ENCODE peak calls at places on chromosomes 3 and 15, in seven cellular contexts. T, S, U, E, O, L and D are unnamed samples. For H3K4me1, the result is how much of the 10 kb centered on the place peaks cover.

GRCh38 chr3:101574388-101575156 is 592 bp downstream of the PCNP start:
- DNase-seq in T (peak), E (peak), U (peak), O (peak), S (peak), L (peak), D (peak)

GRCh38 chr3:29100292-29100691 is 180.6 kb upstream of the RBMS3 start:
- DNase-seq in L (no peak), T (peak), S (no peak), E (no peak), O (no peak), U (no peak), D (no peak)

GRCh38 chr3:38054166-38054991 is 15.4 kb downstream of the DLEC1 start:
- DNase-seq in S (no peak), U (no peak), O (no peak), E (no peak), T (peak), L (no peak), D (no peak)

GRCh38 chr3:55458398-55458797 is 28.7 kb downstream of the WNT5A start:
- DNase-seq in T (no peak), O (no peak), L (no peak), E (no peak), U (no peak), S (no peak), D (no peak)

GRCh38 chr3:115710799-115711198 is 87.5 kb downstream of the GAP43 start:
- DNase-seq in T (peak), L (no peak), E (no peak), O (no peak), S (no peak), U (no peak), D (no peak)

GRCh38 chr3:86950717-86951116 is 40.2 kb downstream of the VGLL3 start:
- DNase-seq in O (no peak), T (no peak), E (no peak), S (no peak), L (no peak), U (no peak), D (no peak)

GRCh38 chr15:74314897-74315438 is 52.5 kb downstream of the CYP11A1 start:
- DNase-seq in E (no peak), U (peak), O (no peak), L (no peak), T (no peak), S (no peak), D (no peak)

GRCh38 chr3:32175607-32176197 is 62.8 kb upstream of the CMTM8 start:
- DNase-seq in T (peak), E (peak), S (peak), O (peak), L (no peak), U (no peak), D (no peak)

GRCh38 chr15:37682304-37682703 is 252.1 kb upstream of the TMCO5A start:
- DNase-seq in O (no peak), T (peak), E (no peak), L (no peak), U (no peak), S (no peak), D (no peak)

GRCh38 chr3:63908081-63908736 is 4.0 kb downstream of the SCAANT1 start:
- DNase-seq in L (no peak), O (no peak), E (no peak), S (no peak), T (peak), U (no peak), D (no peak)

GRCh38 chr15:95645791-95646338 is 684.6 kb upstream of the NR2F2 start:
- DNase-seq in T (no peak), E (no peak), U (no peak), O (no peak), L (no peak), S (no peak), D (no peak)

GRCh38 chr3:24497942-24498341 is 3.3 kb upstream of the THRB start:
- DNase-seq in U (no peak), L (no peak), O (no peak), T (no peak), S (no peak), E (no peak), D (no peak)

GRCh38 chr15:58269455-58270414 is 131.6 kb downstream of the AQP9 start:
- DNase-seq in E (peak), U (no peak), O (no peak), L (no peak), S (peak), T (peak), D (peak)

GRCh38 chr15:70142322-70143191 is 44.8 kb upstream of the TLE3 start:
- DNase-seq in E (no peak), O (no peak), S (no peak), U (peak), T (peak), L (peak), D (peak)

GRCh38 chr3:189038773-189039720 is 132.7 kb upstream of the TPRG1 start:
- DNase-seq in U (no peak), T (no peak), E (no peak), S (no peak), L (no peak), O (no peak), D (no peak)

GRCh38 chr3:46489875-46490274 is 7.9 kb upstream of the RTP3 start:
- DNase-seq in O (no peak), S (no peak), T (peak), L (no peak), U (no peak), E (no peak), D (no peak)

GRCh38 chr15:63596666-63597032 is 538 bp upstream of the FBXL22 start:
- DNase-seq in T (no peak), U (peak), S (no peak), L (no peak), O (no peak), E (no peak), D (no peak)

GRCh38 chr3:169669816-169670215 is 6.3 kb upstream of the MECOM start:
- DNase-seq in T (no peak), O (no peak), S (no peak), U (no peak), L (no peak), E (no peak), D (no peak)

GRCh38 chr3:169667380-169667671 is 3.8 kb upstream of the MECOM start:
- DNase-seq in L (no peak), O (no peak), U (no peak), E (no peak), S (no peak), T (no peak), D (no peak)

GRCh38 chr3:169667710-169668080 is 4.2 kb upstream of the MECOM start:
- DNase-seq in S (no peak), T (no peak), O (no peak), L (no peak), U (no peak), E (no peak), D (no peak)

GRCh38 chr3:169668957-169669681 is 5.6 kb upstream of the MECOM start:
- DNase-seq in T (peak), L (peak), O (peak), U (peak), S (peak), E (peak), D (peak)

GRCh38 chr3:169668081-169668956 is 4.8 kb upstream of the MECOM start:
- DNase-seq in T (peak), O (peak), E (peak), L (no peak), S (peak), U (peak), D (peak)
- TF ChIP-seq POLR2A in T (no peak), O (no peak), E (no peak), L (no peak), S (no peak), U (no peak), D (no peak)

GRCh38 chr3:4656059-4656458 is 162.9 kb downstream of the ITPR1 start:
- DNase-seq in T (peak), O (peak), S (peak), U (peak), E (peak), L (peak), D (peak)
- H3K4me1 ChIP-seq in T (under half), O (under half), S (under half), U (under half), E (under half), L (under half), D (under half)

GRCh38 chr15:90201150-90201943 is at the start of gene SEMA4B:
- DNase-seq in T (peak), O (peak), E (peak), S (peak), U (peak), L (peak), D (peak)
- TF ChIP-seq POLR2A in T (peak), O (no peak), E (peak), S (peak), U (peak), L (no peak), D (no peak)

GRCh38 chr3:134334901-134335280 is 39.4 kb downstream of the AMOTL2 start:
- DNase-seq in O (no peak), L (no peak), U (no peak), S (peak), E (no peak), T (no peak), D (peak)
- H3K4me1 ChIP-seq in O (under half), L (under half), U (under half), S (under half), E (under half), T (under half), D (under half)

DNA sequence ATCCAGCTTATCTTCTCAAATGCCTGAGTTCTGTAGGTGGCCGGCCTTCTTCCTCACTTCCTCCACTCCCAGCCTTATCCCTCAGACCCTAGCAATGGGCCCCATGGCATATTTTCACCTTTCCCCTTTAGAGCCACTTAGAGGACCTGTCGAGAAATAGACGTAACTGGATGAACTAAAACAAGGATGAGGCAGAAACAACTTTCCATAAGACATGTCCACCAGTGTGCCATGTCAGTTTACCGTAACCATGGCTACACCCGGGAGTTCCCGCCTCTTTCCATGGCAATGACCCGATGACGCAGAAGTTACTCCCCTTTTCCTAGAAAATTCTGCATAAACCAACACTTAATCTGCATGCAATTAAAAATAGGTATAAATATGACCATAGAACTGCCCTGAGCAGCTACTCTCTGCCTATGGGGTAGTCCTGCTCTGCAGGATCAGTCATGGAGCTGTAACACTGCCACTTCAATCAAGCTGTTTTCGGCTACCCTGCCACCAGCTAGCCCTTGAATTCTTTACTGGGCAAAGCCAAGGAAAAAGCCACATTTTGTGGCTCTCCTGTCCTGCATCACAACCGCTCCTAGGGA is 55.1 kb upstream of the ZBTB38 start:
- DNase-seq in E (no peak), S (no peak), O (no peak), L (no peak), T (no peak), U (no peak), D (no peak)
- TF ChIP-seq POLR2A in E (no peak), S (no peak), O (no peak), L (no peak), T (no peak), U (no peak), D (no peak)

GRCh38 chr3:193789455-193789854 is 196.4 kb downstream of the OPA1 start:
- DNase-seq in S (no peak), T (no peak), L (no peak), O (no peak), E (no peak), U (no peak), D (no peak)
- H3K4me1 ChIP-seq in S (under half), T (under half), L (under half), O (under half), E (under half), U (under half), D (under half)

GRCh38 chr15:99148851-99149276 is 44.0 kb downstream of the SYNM start:
- DNase-seq in T (no peak), O (no peak), U (no peak), E (no peak), S (no peak), L (no peak), D (no peak)
- TF ChIP-seq POLR2A in T (no peak), O (no peak), U (no peak), E (no peak), S (no peak), L (no peak), D (no peak)

DNA sequence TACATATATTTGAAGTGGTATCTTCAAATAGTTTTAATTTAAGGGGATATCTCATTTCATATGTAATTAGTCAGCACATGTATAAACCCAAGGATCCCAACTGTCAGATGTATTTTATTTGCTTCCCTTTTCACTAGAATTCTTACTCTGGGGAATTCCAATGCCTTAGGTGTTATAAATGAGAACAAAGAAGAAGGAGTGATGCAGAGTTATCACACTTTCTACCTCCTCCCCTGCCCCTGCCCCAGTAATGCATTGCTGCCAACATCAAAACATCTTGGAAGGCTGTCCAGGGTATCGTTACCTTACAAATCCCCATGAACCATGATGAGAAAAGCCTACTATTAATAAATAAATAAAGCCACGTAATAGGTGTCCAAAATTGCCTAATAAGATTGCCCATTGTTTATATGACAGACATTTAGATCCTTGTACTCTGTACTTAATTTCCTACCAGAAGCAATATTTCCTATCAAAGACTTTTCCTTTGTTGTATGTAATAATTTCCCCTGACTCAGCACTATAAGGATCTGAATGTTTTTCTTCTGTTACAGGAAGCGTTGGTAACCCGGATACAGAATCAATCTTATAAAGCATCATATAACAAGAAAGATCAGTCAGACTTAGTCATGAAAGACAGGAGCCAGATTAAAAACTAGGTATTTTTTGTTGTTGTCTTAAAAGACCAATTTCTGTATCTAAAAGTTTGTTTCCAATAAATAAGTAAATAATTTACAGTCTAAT is 38.8 kb downstream of the CBLB start:
- DNase-seq in T (peak), S (no peak), O (no peak), L (no peak), E (no peak), U (no peak), D (no peak)
- H3K4me1 ChIP-seq in T (under half), S (under half), O (under half), L (under half), E (under half), U (under half), D (under half)

DNA sequence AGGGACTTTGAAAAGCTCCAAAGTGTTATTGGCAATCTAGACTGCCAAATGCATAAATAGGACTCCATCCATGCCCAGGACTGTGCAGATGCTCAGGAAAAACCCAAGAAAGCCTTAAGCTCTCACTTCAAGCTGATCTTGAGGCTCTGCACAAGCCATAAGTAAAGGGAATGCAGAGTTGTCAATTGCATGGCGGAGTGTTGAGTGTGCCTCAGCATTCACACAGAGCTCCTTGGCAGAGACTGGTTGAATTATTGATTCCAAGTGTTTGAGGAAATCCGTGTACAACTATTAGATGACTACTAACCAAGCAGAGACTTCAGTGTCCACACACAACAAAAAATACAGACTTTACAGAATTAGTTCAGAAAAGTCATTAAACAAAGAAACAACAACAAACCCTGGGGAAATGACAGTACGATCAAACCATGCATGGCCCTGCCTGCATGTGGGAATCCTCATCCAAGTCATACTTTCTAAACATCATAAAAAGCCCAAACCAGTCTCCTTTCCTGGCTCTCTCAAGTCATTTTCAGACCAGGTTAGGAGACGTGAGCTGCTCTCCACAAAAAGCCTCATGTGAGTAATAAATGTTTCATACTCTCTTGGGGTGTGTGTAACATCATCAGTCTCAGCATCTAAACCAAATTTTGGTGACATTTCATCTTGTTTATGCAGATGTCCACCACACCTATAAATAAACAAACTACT is 18.7 kb downstream of the GREM1 start:
- DNase-seq in T (peak), L (no peak), O (no peak), S (no peak), E (no peak), U (no peak), D (no peak)
- TF ChIP-seq POLR2A in T (peak), L (no peak), O (no peak), S (no peak), E (no peak), U (no peak), D (no peak)

GRCh38 chr3:16513141-16514020 is at the start of gene RFTN1:
- DNase-seq in T (peak), S (peak), L (peak), E (peak), O (peak), U (peak), D (peak)

GRCh38 chr3:16514021-16514700 is 662 bp upstream of the RFTN1 start:
- DNase-seq in S (no peak), T (no peak), O (no peak), U (no peak), E (no peak), L (no peak), D (peak)

GRCh38 chr3:16514799-16515353 is 1.4 kb upstream of the RFTN1 start:
- DNase-seq in L (no peak), E (no peak), U (no peak), O (no peak), T (no peak), S (no peak), D (no peak)

GRCh38 chr3:16515885-16516420 is 2.5 kb upstream of the RFTN1 start:
- DNase-seq in E (no peak), T (no peak), L (no peak), U (no peak), O (no peak), S (no peak), D (no peak)

DNA sequence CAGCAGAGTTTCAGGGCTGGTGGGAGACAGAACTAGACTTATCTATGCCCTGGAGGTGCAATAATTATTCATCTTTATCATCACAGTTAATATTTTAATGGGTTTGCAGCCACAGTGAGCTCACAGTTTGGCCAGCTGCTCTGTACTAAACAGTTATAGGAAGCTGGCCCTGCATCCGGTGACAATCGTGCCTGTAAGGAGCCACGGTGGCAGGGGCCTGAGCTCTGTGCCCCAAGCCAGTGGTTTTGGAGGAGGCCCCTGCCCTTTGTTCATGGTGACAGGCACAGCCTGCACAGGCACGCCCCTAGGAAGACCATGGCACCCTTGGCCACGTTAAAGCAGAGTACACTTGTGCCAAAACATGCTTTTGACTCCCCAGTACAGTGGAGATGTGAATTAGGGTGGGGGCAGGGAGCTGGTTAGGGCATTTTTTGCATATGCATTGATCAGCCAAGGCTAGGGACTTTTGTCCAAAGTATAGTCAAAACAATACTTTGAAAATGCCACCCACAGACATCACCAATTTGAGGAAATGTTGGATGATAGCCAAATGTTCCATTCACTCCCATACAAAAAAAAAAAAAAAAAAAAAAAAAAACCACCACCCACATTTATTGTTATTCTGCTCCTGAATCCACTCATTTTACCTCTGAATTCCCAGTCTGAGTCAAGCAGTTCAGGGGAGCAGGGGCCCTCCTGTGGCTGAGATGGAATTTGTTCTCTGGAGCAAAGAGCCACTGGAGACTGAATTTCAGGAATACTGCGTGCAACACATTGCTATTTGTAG is 3.4 kb upstream of the RFTN1 start:
- DNase-seq in U (peak), T (peak), E (no peak), S (peak), L (peak), O (no peak), D (peak)
- H3K4me1 ChIP-seq in U (under half), T (under half), E (under half), S (under half), L (under half), O (under half), D (under half)